ENCODE peak calls at places on chromosomes 7 and 10, in nine cellular contexts. L is lower leg skin, F is pons, S is AG09309, H is heart right ventricle, G is T follicular helper cell, Z is T-cell, P is lower lobe of right lung, D is MCF 10A. Y is an unnamed sample.

GRCh38 chr10:21843645-21844044 is 159.9 kb downstream of the DNAJC1 start:
- DNase-seq in F (no peak), P (no peak), Z (no peak), L (no peak), G (no peak), S (no peak), H (no peak), D (no peak), Y (no peak)

GRCh38 chr7:118855290-118855689 is 630.8 kb downstream of the ANKRD7 start:
- DNase-seq in Z (no peak), P (no peak), S (no peak), L (no peak), G (no peak), H (no peak), F (no peak), D (no peak), Y (no peak)

GRCh38 chr10:21329995-21330627 is 195.4 kb downstream of the SKIDA1 start:
- DNase-seq in L (no peak), H (peak; percentile 22), Z (no peak), G (no peak), P (no peak), S (peak; percentile 74), F (no peak), D (peak; percentile 86), Y (no peak)

GRCh38 chr7:12028508-12028907 is 182.6 kb upstream of the TMEM106B start:
- DNase-seq in G (no peak), F (no peak), D (no peak), L (no peak), Z (no peak), H (no peak), S (no peak), P (no peak), Y (no peak)

GRCh38 chr10:100824886-100825285 is 79.5 kb downstream of the PAX2 start:
- DNase-seq in Z (no peak), P (no peak), S (no peak), F (no peak), L (no peak), D (no peak), G (no peak), H (no peak), Y (no peak)

GRCh38 chr7:2688409-2689342 is 674 bp downstream of the AMZ1 start:
- DNase-seq in P (no peak), Z (no peak), L (no peak), G (no peak), H (no peak), D (no peak), F (peak; percentile 63), S (no peak), Y (no peak)

GRCh38 chr7:31308642-31309041 is 31.9 kb downstream of the NEUROD6 start:
- DNase-seq in H (no peak), F (no peak), Z (no peak), G (no peak), S (no peak), P (no peak), D (no peak), L (no peak), Y (no peak)

GRCh38 chr10:131972474-131973071 is 9.2 kb downstream of the BNIP3 start:
- DNase-seq in L (no peak), D (no peak), G (no peak), P (no peak), H (peak; percentile 83), Z (no peak), S (no peak), F (peak; percentile 29), Y (peak; percentile 60)

GRCh38 chr7:2012044-2012900 is 220.5 kb downstream of the MAD1L1 start:
- DNase-seq in G (no peak), H (no peak), S (no peak), D (no peak), P (peak; percentile 30), Z (no peak), F (no peak), L (peak; percentile 82), Y (no peak)

GRCh38 chr7:139735466-139735865 is 42.3 kb downstream of the HIPK2 start:
- DNase-seq in S (no peak), D (no peak), G (no peak), P (no peak), F (no peak), H (no peak), Z (no peak), L (peak; percentile 80), Y (no peak)

GRCh38 chr7:1152492-1152891 is 7.5 kb downstream of the ZFAND2A start:
- DNase-seq in D (no peak), F (no peak), L (no peak), S (no peak), Z (no peak), G (no peak), P (peak; percentile 14), H (no peak), Y (no peak)

GRCh38 chr10:28532223-28532508 is 752 bp upstream of the WAC start:
- DNase-seq in P (no peak), S (no peak), Z (no peak), D (no peak), F (peak; percentile 40), L (no peak), H (peak; percentile 61), G (no peak), Y (no peak)

GRCh38 chr10:6473901-6474370 is 106.1 kb downstream of the PRKCQ start:
- DNase-seq in L (no peak), G (peak; percentile 12), P (no peak), D (peak; percentile 25), F (no peak), Z (no peak), S (no peak), H (no peak), Y (peak; percentile 68)

GRCh38 chr10:20737107-20737506 is 160.0 kb downstream of the NEBL start:
- DNase-seq in H (no peak), Z (no peak), L (no peak), S (no peak), G (no peak), D (peak; percentile 32), P (no peak), F (no peak), Y (no peak)

GRCh38 chr10:17088118-17088806 is 41.3 kb downstream of the CUBN start:
- DNase-seq in H (no peak), G (no peak), F (no peak), D (peak; percentile 1), L (no peak), P (no peak), Z (no peak), S (peak; percentile 34), Y (no peak)

GRCh38 chr7:12647364-12648219 is 39.8 kb upstream of the ARL4A start:
- DNase-seq in L (no peak), S (no peak), G (no peak), D (peak; percentile 49), Z (no peak), F (no peak), P (no peak), H (no peak), Y (no peak)

GRCh38 chr10:116765549-116766162 is 23.3 kb upstream of the HSPA12A start:
- DNase-seq in P (no peak), Z (no peak), S (no peak), H (no peak), F (peak; percentile 65), G (no peak), L (no peak), D (no peak), Y (peak; percentile 34)

GRCh38 chr7:18356195-18356645 is 139.3 kb upstream of the HDAC9 start:
- DNase-seq in L (no peak), F (peak; percentile 51), D (peak; percentile 27), Z (no peak), H (no peak), P (no peak), G (no peak), S (peak; percentile 16), Y (peak; percentile 2)